ENCODE peak calls at places on chromosomes 2 and 18, in five cellular contexts. Q is stomach, P is right lobe of liver, K is H54, E is ovary. L is an unnamed sample.

GRCh38 chr2:209368924-209369323 is 54.9 kb upstream of the MAP2 start:
- DNase-seq in P (peak), Q (peak), K (peak), E (no peak), L (no peak)

GRCh38 chr2:119431155-119431975 is at the start of gene TMEM37:
- DNase-seq in Q (peak), P (peak), E (peak), K (peak), L (peak)

GRCh38 chr18:22171839-22172582 is 2.6 kb downstream of the GATA6 start:
- DNase-seq in E (no peak), K (no peak), Q (no peak), P (no peak), L (peak)

GRCh38 chr2:108396845-108397244 is 19.1 kb downstream of the SULT1C4 start:
- DNase-seq in K (no peak), P (no peak), Q (no peak), E (no peak), L (no peak)

GRCh38 chr2:135225781-135226180 is 173.7 kb downstream of the RAB3GAP1 start:
- DNase-seq in P (no peak), Q (no peak), K (no peak), E (no peak), L (no peak)

GRCh38 chr18:44732604-44733003 is 51.9 kb downstream of the SETBP1 start:
- DNase-seq in K (no peak), Q (no peak), E (no peak), P (no peak), L (no peak)

GRCh38 chr2:52220393-52220792 is 1188.5 kb upstream of the NRXN1 start:
- DNase-seq in K (no peak), P (no peak), Q (peak), E (no peak), L (peak)

GRCh38 chr2:66576381-66577330 is 141.7 kb downstream of the MEIS1 start:
- DNase-seq in P (peak), K (no peak), Q (no peak), E (peak), L (no peak)

GRCh38 chr18:48833701-48834394 is 116.9 kb downstream of the SMAD7 start:
- DNase-seq in P (no peak), K (no peak), Q (peak), E (no peak), L (peak)

GRCh38 chr2:196372811-196373664 is 201.7 kb upstream of the STK17B start:
- DNase-seq in E (no peak), P (no peak), Q (no peak), K (no peak), L (no peak)

GRCh38 chr2:17805166-17805565 is 11.1 kb upstream of the MSGN1 start:
- DNase-seq in K (no peak), Q (no peak), E (no peak), P (no peak), L (peak)

GRCh38 chr18:62372156-62372555 is 47.0 kb downstream of the TNFRSF11A start:
- DNase-seq in Q (no peak), E (no peak), P (no peak), K (no peak), L (no peak)

GRCh38 chr2:158539176-158539895 is 82.6 kb downstream of the PKP4 start:
- DNase-seq in K (no peak), E (no peak), P (no peak), Q (no peak), L (no peak)

GRCh38 chr18:60861575-60861974 is 471.7 kb upstream of the CDH20 start:
- DNase-seq in Q (no peak), P (no peak), E (no peak), K (no peak), L (no peak)

GRCh38 chr2:240584486-240585031 is 2.0 kb upstream of the CAPN10 start:
- DNase-seq in K (no peak), E (no peak), P (peak), Q (no peak), L (no peak)

GRCh38 chr18:8744656-8745055 is 39.3 kb downstream of the MTCL1 start:
- DNase-seq in Q (no peak), K (no peak), E (no peak), P (no peak), L (no peak)

GRCh38 chr2:26314243-26314642 is 31.7 kb upstream of the SELENOI start:
- DNase-seq in K (no peak), P (no peak), E (no peak), Q (no peak), L (peak)

GRCh38 chr2:29139152-29139551 is 23.9 kb downstream of the CLIP4 start:
- DNase-seq in P (no peak), E (no peak), K (no peak), Q (no peak), L (no peak)

GRCh38 chr18:24398515-24398914 is 891 bp upstream of the OSBPL1A start:
- DNase-seq in P (no peak), K (no peak), Q (no peak), E (no peak), L (no peak)

GRCh38 chr2:219001577-219002394 is 8.6 kb upstream of the CRYBA2 start:
- DNase-seq in E (no peak), Q (peak), P (peak), K (no peak), L (peak)

GRCh38 chr2:133906926-133907325 is 338.7 kb upstream of the NCKAP5 start:
- DNase-seq in P (no peak), K (no peak), Q (no peak), E (no peak), L (no peak)

GRCh38 chr2:215619022-215619958 is 183.4 kb upstream of the FN1 start:
- DNase-seq in K (no peak), P (no peak), E (no peak), Q (no peak), L (no peak)

GRCh38 chr2:28271231-28271913 is 121.3 kb upstream of the FOSL2 start:
- DNase-seq in K (no peak), P (no peak), Q (no peak), E (no peak), L (no peak)

GRCh38 chr18:62264984-62265383 is 60.1 kb upstream of the TNFRSF11A start:
- DNase-seq in E (no peak), Q (no peak), K (no peak), P (no peak), L (no peak)

DNA sequence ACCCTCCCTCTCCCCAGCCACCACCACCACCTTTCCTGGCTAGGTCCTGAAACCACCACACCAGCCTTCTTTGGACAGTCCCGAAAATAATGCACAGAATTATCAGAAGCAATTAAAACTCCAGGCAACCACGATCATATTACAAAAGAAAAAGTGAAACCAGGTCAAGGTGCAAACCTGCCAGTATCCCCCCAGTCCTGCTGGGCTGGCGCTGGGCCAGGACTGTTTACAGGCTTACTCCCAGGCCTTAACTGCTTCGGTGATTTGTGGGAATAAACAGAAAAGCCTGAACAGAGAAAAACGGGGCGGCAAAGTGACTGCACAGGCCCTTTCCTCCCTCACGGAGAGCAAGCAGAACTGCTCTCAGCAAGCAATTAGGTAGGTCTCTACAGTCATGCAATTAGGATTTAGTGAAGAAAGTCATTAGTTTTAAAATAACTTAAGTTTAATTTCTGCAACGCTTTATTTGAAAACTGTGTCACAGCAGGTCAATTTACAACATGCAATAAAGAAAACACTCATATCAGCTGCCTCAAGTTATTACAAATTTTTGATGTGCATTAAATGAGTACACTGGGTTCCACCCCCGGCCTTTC is 1.3 kb downstream of the HDAC4 start:
- DNase-seq in Q (peak), K (peak), E (peak), P (peak), L (no peak)
- TF ChIP-seq POLR2A in Q (no peak), K (no peak), E (no peak), P (no peak), L (no peak)

GRCh38 chr2:163731735-163732134 is 4.1 kb downstream of the FIGN start:
- DNase-seq in P (no peak), E (no peak), K (no peak), Q (no peak), L (no peak)

GRCh38 chr2:163734911-163735691 is 707 bp downstream of the FIGN start:
- DNase-seq in E (no peak), K (no peak), Q (no peak), P (no peak), L (no peak)

GRCh38 chr2:163732718-163733117 is 3.1 kb downstream of the FIGN start:
- DNase-seq in E (no peak), P (no peak), K (no peak), Q (no peak), L (no peak)

GRCh38 chr2:163734401-163734800 is 1.4 kb downstream of the FIGN start:
- DNase-seq in E (no peak), Q (no peak), P (no peak), K (no peak), L (no peak)

DNA sequence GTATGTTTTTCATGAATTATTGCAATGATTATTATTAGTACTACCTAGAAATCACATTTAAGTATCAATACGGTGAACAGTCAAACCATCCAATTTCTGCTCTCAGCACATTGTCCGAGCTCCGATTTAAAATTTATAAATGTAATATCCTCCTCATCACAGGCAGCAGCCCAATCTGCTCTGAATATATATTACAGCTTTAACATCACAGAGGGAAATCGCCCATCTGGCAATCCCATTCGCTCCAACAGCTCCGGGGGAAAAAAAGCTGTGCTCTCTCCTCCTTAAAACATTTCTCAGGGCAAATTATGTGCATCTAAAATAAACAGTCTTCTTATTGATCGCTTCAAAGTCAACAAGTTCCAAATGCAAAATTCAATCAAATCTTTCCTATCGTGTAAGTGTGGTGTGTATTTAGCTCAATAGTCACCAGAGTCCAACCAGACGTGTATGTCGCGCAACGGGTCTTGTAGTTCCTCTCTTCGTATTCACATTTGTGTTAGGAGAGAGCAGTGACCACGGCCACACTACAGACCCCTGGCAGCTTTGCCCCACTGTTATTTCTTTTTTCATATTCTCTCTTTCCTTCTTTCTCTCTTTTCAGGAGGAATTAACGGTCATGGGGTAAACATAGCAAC is 2.4 kb downstream of the FIGN start:
- DNase-seq in K (no peak), P (no peak), Q (no peak), E (peak), L (no peak)
- TF ChIP-seq POLR2A in K (no peak), P (no peak), Q (no peak), E (no peak), L (no peak)

DNA sequence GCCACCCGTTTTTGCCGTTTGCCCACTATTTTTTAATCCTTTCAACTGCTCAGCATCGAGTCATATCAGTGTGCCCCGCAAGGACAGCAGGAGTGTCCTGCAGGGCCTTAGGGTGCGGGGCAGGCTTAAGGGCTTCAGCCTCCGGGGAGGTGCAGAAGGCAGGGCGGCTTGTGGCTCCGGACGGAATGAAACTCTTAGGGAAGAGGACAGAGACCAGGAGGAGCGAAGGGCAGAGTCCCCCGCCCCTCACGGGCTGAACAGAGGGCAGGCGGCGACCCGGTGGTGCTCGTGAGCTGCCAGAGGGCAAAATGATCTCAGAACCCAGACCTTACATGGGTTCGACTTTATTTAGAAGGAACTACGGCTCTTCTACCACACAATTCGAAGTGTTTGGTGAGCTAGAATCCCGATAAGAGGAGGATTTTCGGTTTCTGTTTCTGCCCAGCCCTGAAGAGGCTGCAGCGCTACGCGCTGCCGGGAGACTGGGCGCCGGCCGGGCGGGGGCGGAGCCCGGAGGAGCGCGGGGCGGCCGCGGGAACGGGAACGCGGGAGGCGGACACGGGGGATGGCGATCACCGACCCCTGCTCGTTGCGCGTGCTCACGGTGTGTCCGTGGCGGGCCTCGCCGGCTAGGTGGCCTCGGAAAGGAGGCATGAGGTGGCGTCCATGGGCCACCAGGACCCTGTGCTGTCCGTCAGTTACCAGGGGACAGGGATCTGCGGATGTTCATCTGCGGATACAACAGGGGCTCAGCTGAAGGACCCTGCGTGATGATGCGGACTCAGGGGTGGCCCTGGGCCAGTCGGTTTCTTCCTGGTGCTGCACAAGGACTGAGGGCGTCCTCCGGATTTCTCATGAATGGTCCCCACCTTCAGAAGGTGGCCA is 4.3 kb upstream of the SP100 start:
- DNase-seq in Q (peak), P (peak), K (peak), E (peak), L (peak)
- TF ChIP-seq POLR2A in Q (no peak), P (peak), K (peak), E (no peak), L (peak)

GRCh38 chr2:63340443-63340842 is 247.8 kb downstream of the WDPCP start:
- DNase-seq in Q (no peak), P (no peak), E (no peak), K (no peak), L (no peak)
- TF ChIP-seq POLR2A in Q (no peak), P (no peak), E (no peak), K (no peak), L (no peak)

DNA sequence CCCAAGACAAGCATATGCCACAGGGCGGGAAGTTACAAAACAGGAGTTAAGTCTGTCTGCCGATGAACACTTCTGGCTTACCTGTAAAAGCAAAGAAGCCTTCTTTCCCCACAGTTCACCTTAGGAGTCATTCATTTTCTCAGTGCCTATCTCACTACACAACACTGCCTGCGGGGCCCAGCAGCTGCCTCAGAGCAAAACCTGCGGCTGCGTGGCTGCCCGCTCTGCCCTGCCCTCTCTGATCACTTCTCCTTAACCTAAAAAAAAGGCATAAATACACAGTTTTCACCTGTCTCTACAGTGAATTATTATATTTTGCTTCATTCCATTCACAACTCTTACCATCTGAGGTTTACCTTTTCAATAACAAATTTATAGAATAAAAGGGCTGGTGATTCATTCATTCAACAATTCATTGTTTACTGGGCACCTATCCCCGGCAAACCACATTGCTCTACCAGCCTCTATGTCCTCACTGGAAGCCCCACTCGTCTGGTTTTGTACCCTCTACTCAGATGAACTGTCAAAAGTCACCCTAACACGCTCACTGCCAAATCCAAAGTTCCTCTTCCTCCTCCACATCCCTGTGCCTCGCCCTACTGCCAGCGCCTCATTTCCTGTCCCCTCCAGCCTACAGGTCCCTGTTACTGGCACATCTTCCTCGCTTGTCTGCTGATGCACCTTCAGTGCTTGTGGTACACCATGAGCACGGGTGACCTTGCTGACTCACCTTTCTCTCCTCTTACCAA is 31.4 kb downstream of the AFG3L2 start:
- DNase-seq in K (no peak), Q (no peak), E (no peak), P (no peak), L (no peak)
- TF ChIP-seq POLR2A in K (no peak), Q (no peak), E (no peak), P (no peak), L (no peak)

GRCh38 chr18:57670046-57670445 is 48.4 kb upstream of the NARS1 start:
- DNase-seq in K (no peak), E (no peak), Q (no peak), P (no peak), L (no peak)
- TF ChIP-seq POLR2A in K (no peak), E (no peak), Q (no peak), P (no peak), L (no peak)

DNA sequence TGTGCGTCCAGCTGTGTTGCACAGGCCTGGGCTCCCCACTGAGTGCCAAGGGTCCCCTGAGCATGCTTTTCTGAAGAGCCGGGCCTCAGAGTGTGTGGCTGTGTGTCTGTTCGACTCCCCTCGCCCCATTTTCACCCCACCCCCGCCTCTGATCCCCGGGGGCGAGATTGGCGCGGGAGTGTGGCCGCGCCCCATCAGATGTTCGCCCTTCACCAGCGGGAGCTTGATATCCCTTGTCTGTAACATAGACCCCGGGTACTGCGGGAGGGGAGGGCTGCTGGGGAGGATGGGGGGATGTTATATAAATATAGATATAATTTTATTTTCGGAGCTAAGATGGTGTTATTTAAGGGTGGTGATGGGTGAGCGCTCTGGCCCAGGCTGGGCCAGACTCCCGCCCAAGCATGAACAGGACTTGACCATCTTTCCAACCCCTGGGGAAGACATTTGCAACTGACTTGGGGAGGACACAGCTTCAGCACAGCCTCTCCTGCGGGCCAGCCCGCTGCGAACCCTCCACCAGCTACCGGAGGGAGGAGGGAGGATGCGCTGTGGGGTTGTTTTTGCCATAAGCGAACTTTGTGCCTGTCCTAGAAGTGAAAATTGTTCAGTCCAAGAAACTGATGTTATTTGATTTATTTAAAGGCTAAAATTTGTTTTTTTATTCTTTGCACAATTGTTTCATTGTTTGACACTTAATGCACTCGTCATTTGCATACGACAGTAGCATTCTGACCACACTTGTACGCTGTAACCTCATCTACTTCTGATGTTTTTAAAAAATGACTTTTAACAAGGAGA is 1.6 kb downstream of the RHOB start:
- DNase-seq in K (no peak), E (peak), P (no peak), Q (peak), L (peak)
- TF ChIP-seq POLR2A in K (no peak), E (peak), P (peak), Q (no peak), L (peak)